ENCODE peak calls at places on chromosome 5, in ten cellular contexts. I, S, J, P, Y, X, C, G, N and Z are unnamed samples.

GRCh38 chr5:129905467-129906176 is 1.4 kb downstream of the CHSY3 start:
- DNase-seq in I (peak), S (peak), J (no peak), P (no peak), Y (peak), X (no peak), C (no peak), G (no peak), N (peak), Z (no peak)

GRCh38 chr5:129945031-129945430 is 40.8 kb downstream of the CHSY3 start:
- DNase-seq in I (no peak), S (peak), J (peak), P (no peak), Y (peak), X (no peak), C (no peak), G (no peak), N (peak), Z (no peak)

GRCh38 chr5:8633706-8634105 is 764.8 kb downstream of the MTRR start:
- DNase-seq in I (no peak), S (peak), J (no peak), P (no peak), Y (peak), X (no peak), C (no peak), G (no peak), N (peak), Z (no peak)

GRCh38 chr5:53362521-53362941 is 117.9 kb upstream of the FST start:
- DNase-seq in I (no peak), S (peak), J (no peak), P (no peak), Y (peak), X (no peak), C (no peak), G (no peak), N (peak), Z (no peak)

GRCh38 chr5:113250341-113250953 is 184.3 kb downstream of the TSSK1B start:
- DNase-seq in I (no peak), S (peak), J (peak), P (no peak), Y (peak), X (no peak), C (no peak), G (no peak), N (peak), Z (no peak)

GRCh38 chr5:138349842-138350635 is 2.4 kb upstream of the KDM3B start:
- DNase-seq in I (no peak), S (peak), J (peak), P (no peak), Y (no peak), X (no peak), C (no peak), G (no peak), N (peak), Z (no peak)

GRCh38 chr5:139193928-139194327 is 4.2 kb downstream of the SIL1 start:
- DNase-seq in I (no peak), S (peak), J (no peak), P (no peak), Y (no peak), X (peak), C (no peak), G (no peak), N (peak), Z (no peak)

GRCh38 chr5:81115261-81115660 is 117.9 kb upstream of the CKMT2 start:
- DNase-seq in I (no peak), S (no peak), J (no peak), P (no peak), Y (no peak), X (no peak), C (no peak), G (no peak), N (no peak), Z (no peak)

GRCh38 chr5:68484307-68485068 is 268.9 kb downstream of the PIK3R1 start:
- DNase-seq in I (no peak), S (peak), J (no peak), P (no peak), Y (no peak), X (no peak), C (no peak), G (no peak), N (peak), Z (no peak)

GRCh38 chr5:89343666-89344065 is 460.7 kb upstream of the MEF2C start:
- DNase-seq in I (no peak), S (no peak), J (no peak), P (no peak), Y (peak), X (peak), C (no peak), G (no peak), N (peak), Z (no peak)

GRCh38 chr5:133333561-133334150 is 278.7 kb downstream of the FSTL4 start:
- DNase-seq in I (no peak), S (no peak), J (no peak), P (no peak), Y (no peak), X (no peak), C (no peak), G (no peak), N (no peak), Z (no peak)

GRCh38 chr5:134738963-134739661 is 764 bp downstream of the CAMLG start:
- DNase-seq in I (peak), S (peak), J (peak), P (no peak), Y (peak), X (peak), C (no peak), G (no peak), N (peak), Z (no peak)